ENCODE peak calls at places on chromosomes 6 and 20, in eight cellular contexts. One of them, this sample, is unnamed. For H3K27me3, the result is how much of the 10 kb centered on the place peaks cover.

GRCh38 chr20:60203451-60203850 is 245.2 kb downstream of the CDH26 start:
- DNase-seq in SK-N-SH: no peak
- DNase-seq in Panc1: no peak
- DNase-seq in GM23338: no peak
- DNase-seq in HCT116: no peak
- DNase-seq in HepG2: no peak
- DNase-seq in GM12878: no peak
- DNase-seq in K562: no peak
- DNase-seq in this sample: no peak

GRCh38 chr6:164928366-164929154 is 380.8 kb downstream of the C6orf118 start:
- DNase-seq in HCT116: no peak
- DNase-seq in K562: no peak
- DNase-seq in SK-N-SH: peak
- DNase-seq in HepG2: no peak
- DNase-seq in GM23338: no peak
- DNase-seq in Panc1: no peak
- DNase-seq in GM12878: no peak
- DNase-seq in this sample: no peak

GRCh38 chr20:2314759-2315439 is 19.1 kb downstream of the TGM3 start:
- DNase-seq in HepG2: no peak
- DNase-seq in Panc1: no peak
- DNase-seq in K562: peak
- DNase-seq in SK-N-SH: peak
- DNase-seq in GM23338: no peak
- DNase-seq in HCT116: peak
- DNase-seq in GM12878: no peak
- DNase-seq in this sample: peak

GRCh38 chr20:13322621-13323020 is 101.5 kb downstream of the ISM1 start:
- DNase-seq in Panc1: no peak
- DNase-seq in K562: no peak
- DNase-seq in GM23338: no peak
- DNase-seq in HCT116: no peak
- DNase-seq in SK-N-SH: no peak
- DNase-seq in HepG2: peak
- DNase-seq in GM12878: no peak
- DNase-seq in this sample: no peak

GRCh38 chr6:1144842-1145755 is 166.8 kb upstream of the FOXQ1 start:
- DNase-seq in K562: no peak
- DNase-seq in Panc1: no peak
- DNase-seq in SK-N-SH: no peak
- DNase-seq in GM12878: no peak
- DNase-seq in HCT116: no peak
- DNase-seq in HepG2: no peak
- DNase-seq in GM23338: no peak
- DNase-seq in this sample: no peak

GRCh38 chr6:128520436-128521301 is at the start of gene PTPRK:
- DNase-seq in GM23338: peak
- DNase-seq in SK-N-SH: peak
- DNase-seq in GM12878: no peak
- DNase-seq in HepG2: peak
- DNase-seq in Panc1: no peak
- DNase-seq in K562: peak
- DNase-seq in HCT116: peak
- DNase-seq in this sample: peak

GRCh38 chr6:111844921-111845320 is 28.3 kb downstream of the FYN start:
- DNase-seq in K562: no peak
- DNase-seq in HCT116: no peak
- DNase-seq in GM12878: no peak
- DNase-seq in SK-N-SH: no peak
- DNase-seq in GM23338: peak
- DNase-seq in HepG2: peak
- DNase-seq in Panc1: no peak
- DNase-seq in this sample: no peak

GRCh38 chr6:72733045-72733444 is 111.2 kb downstream of the KCNQ5 start:
- DNase-seq in SK-N-SH: no peak
- DNase-seq in GM12878: no peak
- DNase-seq in HepG2: no peak
- DNase-seq in GM23338: no peak
- DNase-seq in K562: no peak
- DNase-seq in Panc1: no peak
- DNase-seq in HCT116: no peak
- DNase-seq in this sample: no peak

GRCh38 chr6:141105481-141105880 is 1027.2 kb upstream of the GJE1 start:
- DNase-seq in GM12878: no peak
- DNase-seq in GM23338: peak
- DNase-seq in HCT116: no peak
- DNase-seq in Panc1: no peak
- DNase-seq in K562: no peak
- DNase-seq in SK-N-SH: no peak
- DNase-seq in HepG2: no peak
- DNase-seq in this sample: no peak

GRCh38 chr20:45372646-45373352 is 5.3 kb downstream of the TP53TG5 start:
- DNase-seq in SK-N-SH: no peak
- DNase-seq in GM23338: peak
- DNase-seq in K562: no peak
- DNase-seq in HepG2: no peak
- DNase-seq in GM12878: no peak
- DNase-seq in Panc1: no peak
- DNase-seq in HCT116: no peak
- DNase-seq in this sample: no peak

GRCh38 chr20:63974402-63975200 is 4.8 kb downstream of the SAMD10 start:
- DNase-seq in GM23338: no peak
- DNase-seq in Panc1: no peak
- DNase-seq in GM12878: no peak
- DNase-seq in HCT116: no peak
- DNase-seq in HepG2: no peak
- DNase-seq in K562: no peak
- DNase-seq in SK-N-SH: peak
- DNase-seq in this sample: no peak

GRCh38 chr6:142481466-142481865 is 179.7 kb downstream of the ADGRG6 start:
- DNase-seq in K562: no peak
- DNase-seq in SK-N-SH: no peak
- DNase-seq in GM12878: no peak
- DNase-seq in GM23338: no peak
- DNase-seq in HepG2: no peak
- DNase-seq in HCT116: no peak
- DNase-seq in Panc1: no peak
- DNase-seq in this sample: no peak

GRCh38 chr20:17624551-17625245 is 54.8 kb downstream of the DSTN start:
- DNase-seq in HCT116: no peak
- DNase-seq in GM12878: no peak
- DNase-seq in Panc1: no peak
- DNase-seq in GM23338: no peak
- DNase-seq in SK-N-SH: peak
- DNase-seq in HepG2: no peak
- DNase-seq in K562: no peak
- DNase-seq in this sample: no peak

GRCh38 chr20:17624070-17624469 is 54.2 kb downstream of the DSTN start:
- DNase-seq in HepG2: no peak
- DNase-seq in GM12878: no peak
- DNase-seq in K562: no peak
- DNase-seq in GM23338: no peak
- DNase-seq in SK-N-SH: peak
- DNase-seq in HCT116: no peak
- DNase-seq in Panc1: no peak
- DNase-seq in this sample: no peak

GRCh38 chr20:17627101-17627950 is 54.7 kb downstream of the RRBP1 start:
- DNase-seq in HepG2: no peak
- DNase-seq in GM23338: no peak
- DNase-seq in SK-N-SH: no peak
- DNase-seq in K562: no peak
- DNase-seq in Panc1: no peak
- DNase-seq in GM12878: no peak
- DNase-seq in HCT116: no peak
- DNase-seq in this sample: peak

GRCh38 chr20:17626217-17627007 is 55.6 kb downstream of the RRBP1 start:
- DNase-seq in GM12878: no peak
- DNase-seq in GM23338: no peak
- DNase-seq in HepG2: no peak
- DNase-seq in Panc1: no peak
- DNase-seq in SK-N-SH: no peak
- DNase-seq in HCT116: no peak
- DNase-seq in K562: no peak
- DNase-seq in this sample: no peak

DNA sequence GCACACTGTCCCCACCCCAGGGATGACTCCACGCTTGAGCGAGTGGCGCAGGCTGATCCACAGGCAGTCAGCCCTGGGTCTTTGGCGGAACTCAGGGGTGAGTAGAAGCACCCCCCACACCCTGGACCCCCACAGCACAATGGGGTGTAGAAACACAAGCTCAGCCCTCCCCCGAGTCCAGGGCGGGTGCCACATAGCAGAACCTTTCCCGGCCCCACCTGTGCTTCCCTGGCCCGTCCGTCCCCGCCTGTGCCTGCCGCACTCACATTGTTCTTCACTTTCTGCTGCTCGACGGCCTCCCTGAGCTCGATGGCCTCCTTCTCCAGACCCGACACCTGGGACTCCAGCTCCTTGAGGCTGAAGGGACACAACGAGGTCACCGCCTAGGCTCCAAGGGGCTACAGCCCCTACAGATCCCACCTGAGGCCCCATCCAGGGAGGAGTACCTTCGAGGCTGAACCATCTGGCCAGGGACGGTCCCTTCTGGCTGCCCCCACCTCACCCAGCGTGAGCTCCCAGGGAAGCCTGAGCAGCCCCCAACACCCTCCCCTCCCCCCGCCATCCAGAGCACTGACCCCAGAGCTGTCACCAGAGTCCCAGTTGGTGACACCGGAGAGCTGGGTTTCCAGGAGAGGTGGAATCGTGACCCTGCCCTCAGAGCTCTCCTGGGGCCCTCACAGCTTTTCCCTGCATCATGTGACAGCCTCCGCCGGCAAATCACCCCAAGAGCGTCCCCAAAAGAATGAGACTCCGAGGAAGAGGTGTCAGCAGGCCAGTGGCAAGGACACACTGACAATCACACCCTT is 55.6 kb downstream of the DSTN start:
- DNase-seq in Panc1: no peak
- DNase-seq in SK-N-SH: peak
- DNase-seq in GM23338: no peak
- DNase-seq in GM12878: no peak
- DNase-seq in HCT116: no peak
- DNase-seq in K562: no peak
- DNase-seq in HepG2: no peak
- DNase-seq in this sample: no peak
- H3K27me3 ChIP-seq in Panc1: under half
- H3K27me3 ChIP-seq in SK-N-SH: under half
- H3K27me3 ChIP-seq in GM23338: under half
- H3K27me3 ChIP-seq in GM12878: under half
- H3K27me3 ChIP-seq in HCT116: under half
- H3K27me3 ChIP-seq in K562: under half
- H3K27me3 ChIP-seq in HepG2: under half
- H3K27me3 ChIP-seq in this sample: under half

DNA sequence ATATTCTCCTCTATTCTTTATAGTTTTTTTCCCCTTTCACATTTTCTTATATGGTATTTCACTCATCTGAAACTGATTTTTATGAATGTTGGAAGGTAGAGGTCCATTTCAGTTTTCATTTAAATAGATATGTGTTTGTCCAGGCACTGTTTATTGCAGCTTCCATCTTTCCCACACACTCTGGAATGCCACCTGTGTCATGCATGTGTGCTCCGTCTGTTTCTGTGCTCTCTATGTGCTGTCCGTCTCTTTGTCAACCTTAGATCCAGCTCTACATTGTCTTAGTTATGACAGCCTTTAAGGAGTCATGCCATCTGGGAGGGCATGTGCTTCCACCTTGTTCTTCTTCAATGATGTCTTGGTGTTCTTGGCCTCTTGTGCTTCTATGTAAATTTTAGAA is 36.4 kb upstream of the RREB1 start:
- DNase-seq in GM23338: no peak
- DNase-seq in Panc1: no peak
- DNase-seq in SK-N-SH: no peak
- DNase-seq in GM12878: no peak
- DNase-seq in HCT116: no peak
- DNase-seq in K562: no peak
- DNase-seq in HepG2: no peak
- DNase-seq in this sample: no peak
- TF ChIP-seq REST in GM23338: no peak
- TF ChIP-seq REST in Panc1: no peak
- TF ChIP-seq REST in SK-N-SH: no peak
- TF ChIP-seq REST in GM12878: no peak
- TF ChIP-seq REST in HCT116: no peak
- TF ChIP-seq REST in K562: no peak
- TF ChIP-seq REST in HepG2: no peak
- TF ChIP-seq REST in this sample: no peak

DNA sequence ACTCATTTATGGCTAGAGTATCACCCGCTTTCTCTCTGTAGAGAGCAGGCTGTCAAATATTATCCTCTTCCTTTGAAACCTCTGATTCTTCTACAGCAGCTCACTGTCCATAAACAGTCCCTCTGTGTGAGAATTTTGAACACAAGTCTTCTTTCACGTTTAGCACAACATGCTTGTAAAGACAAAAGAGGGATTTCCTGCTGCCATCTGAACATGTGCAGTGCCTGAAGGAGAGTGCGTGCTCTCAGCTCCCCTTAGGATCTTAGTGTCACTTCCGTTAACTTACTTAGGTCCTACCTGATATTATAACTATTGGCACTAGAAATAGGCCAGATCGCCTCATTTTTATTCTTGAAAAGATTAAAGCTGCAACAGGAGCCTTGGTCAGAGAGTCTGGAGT is 50.9 kb downstream of the FNDC1 start:
- DNase-seq in GM12878: no peak
- DNase-seq in Panc1: no peak
- DNase-seq in SK-N-SH: no peak
- DNase-seq in HepG2: no peak
- DNase-seq in K562: no peak
- DNase-seq in GM23338: no peak
- DNase-seq in HCT116: no peak
- DNase-seq in this sample: no peak
- H3K27me3 ChIP-seq in GM12878: under half
- H3K27me3 ChIP-seq in Panc1: under half
- H3K27me3 ChIP-seq in SK-N-SH: under half
- H3K27me3 ChIP-seq in HepG2: under half
- H3K27me3 ChIP-seq in K562: half or more
- H3K27me3 ChIP-seq in GM23338: under half
- H3K27me3 ChIP-seq in HCT116: under half
- H3K27me3 ChIP-seq in this sample: under half

GRCh38 chr6:152386131-152386530 is 251.0 kb downstream of the SYNE1 start:
- DNase-seq in HCT116: no peak
- DNase-seq in SK-N-SH: no peak
- DNase-seq in HepG2: no peak
- DNase-seq in K562: no peak
- DNase-seq in GM23338: no peak
- DNase-seq in GM12878: no peak
- DNase-seq in Panc1: no peak
- DNase-seq in this sample: no peak

GRCh38 chr6:152380993-152381898 is 255.9 kb downstream of the SYNE1 start:
- DNase-seq in SK-N-SH: peak
- DNase-seq in GM23338: no peak
- DNase-seq in K562: no peak
- DNase-seq in HepG2: peak
- DNase-seq in HCT116: peak
- DNase-seq in GM12878: no peak
- DNase-seq in Panc1: peak
- DNase-seq in this sample: no peak

GRCh38 chr6:152378154-152378553 is 259.0 kb downstream of the SYNE1 start:
- DNase-seq in GM23338: no peak
- DNase-seq in K562: no peak
- DNase-seq in HCT116: no peak
- DNase-seq in HepG2: peak
- DNase-seq in SK-N-SH: no peak
- DNase-seq in Panc1: no peak
- DNase-seq in GM12878: no peak
- DNase-seq in this sample: no peak

GRCh38 chr6:152375200-152375599 is 262.0 kb downstream of the SYNE1 start:
- DNase-seq in GM12878: no peak
- DNase-seq in HCT116: no peak
- DNase-seq in Panc1: no peak
- DNase-seq in GM23338: no peak
- DNase-seq in HepG2: no peak
- DNase-seq in K562: no peak
- DNase-seq in SK-N-SH: no peak
- DNase-seq in this sample: no peak

GRCh38 chr6:152380351-152380767 is 256.8 kb downstream of the SYNE1 start:
- DNase-seq in Panc1: no peak
- DNase-seq in SK-N-SH: peak
- DNase-seq in GM23338: no peak
- DNase-seq in HepG2: peak
- DNase-seq in K562: no peak
- DNase-seq in GM12878: no peak
- DNase-seq in HCT116: no peak
- DNase-seq in this sample: no peak
- TF ChIP-seq REST in Panc1: no peak
- TF ChIP-seq REST in SK-N-SH: no peak
- TF ChIP-seq REST in GM23338: no peak
- TF ChIP-seq REST in HepG2: no peak
- TF ChIP-seq REST in K562: no peak
- TF ChIP-seq REST in GM12878: no peak
- TF ChIP-seq REST in HCT116: no peak
- TF ChIP-seq REST in this sample: no peak

This sample was measured in HL-60.